ENCODE peak calls at places on chromosomes 16 and 17, in eight cellular contexts. M is CD8-positive, alpha-beta T cell; K is Calu3; W is kidney epithelial cell; L is uterus; U is ovary; Q is epithelial cell of proximal tubule; O is fibroblast of lung. V is an unnamed sample.

GRCh38 chr16:64416232-64417010 is 705.4 kb downstream of the CDH11 start:
- DNase-seq in W (no peak), U (no peak), Q (no peak), O (peak; percentile 52), L (no peak), K (no peak), M (no peak), V (peak; percentile 52)

GRCh38 chr17:19716108-19717030 is at the start of gene SLC47A2:
- DNase-seq in K (no peak), Q (no peak), L (no peak), W (peak; percentile 35), O (no peak), U (no peak), M (no peak), V (no peak)

GRCh38 chr17:45242015-45242414 is 19.9 kb downstream of the SPATA32 start:
- DNase-seq in W (no peak), Q (no peak), U (no peak), K (no peak), L (no peak), M (no peak), O (no peak), V (no peak)

GRCh38 chr17:28968269-28968913 is 17.1 kb upstream of the PHF12 start:
- DNase-seq in O (no peak), M (no peak), K (no peak), W (no peak), L (no peak), Q (no peak), U (no peak), V (peak; percentile 35)

GRCh38 chr17:64126918-64127317 is 3.0 kb downstream of the ERN1 start:
- DNase-seq in L (no peak), Q (no peak), W (no peak), M (no peak), K (no peak), O (no peak), U (no peak), V (no peak)

GRCh38 chr16:4615389-4616046 is 830 bp upstream of the UBALD1 start:
- DNase-seq in U (peak; percentile 55), Q (no peak), O (no peak), M (peak; percentile 15), K (no peak), L (peak; percentile 61), W (no peak), V (no peak)

GRCh38 chr17:54870671-54871175 is 29.9 kb upstream of the TOM1L1 start:
- DNase-seq in L (no peak), K (no peak), Q (no peak), M (no peak), O (no peak), W (no peak), U (no peak), V (no peak)

GRCh38 chr17:372157-373152 is 19.8 kb upstream of the RPH3AL start:
- DNase-seq in O (no peak), U (no peak), K (no peak), W (no peak), M (no peak), Q (no peak), L (no peak), V (no peak)

GRCh38 chr17:10698116-10698818 is 873 bp downstream of the ADPRM start:
- DNase-seq in W (no peak), Q (no peak), L (no peak), U (no peak), O (peak; percentile 29), K (no peak), M (no peak), V (peak; percentile 24)

GRCh38 chr16:67104061-67104460 is 5.7 kb upstream of the PHAF1 start:
- DNase-seq in L (no peak), Q (no peak), M (no peak), W (no peak), O (peak; percentile 43), K (peak; percentile 39), U (no peak), V (peak; percentile 43)

GRCh38 chr16:29748077-29748759 is 2.4 kb upstream of the C16orf54 start:
- DNase-seq in L (no peak), O (no peak), Q (no peak), U (no peak), M (no peak), W (no peak), K (no peak), V (no peak)

GRCh38 chr17:31225831-31226230 is 71.2 kb downstream of the OMG start:
- DNase-seq in Q (no peak), O (no peak), L (no peak), W (no peak), K (no peak), U (no peak), M (no peak), V (no peak)

GRCh38 chr16:11205754-11206459 is 50.1 kb downstream of the SOCS1 start:
- DNase-seq in U (no peak), K (peak; percentile 77), O (peak; percentile 41), Q (no peak), W (no peak), L (no peak), M (no peak), V (peak; percentile 91)

GRCh38 chr17:38547439-38547838 is 58.3 kb downstream of the SRCIN1 start:
- DNase-seq in K (no peak), O (no peak), L (no peak), M (no peak), U (no peak), Q (no peak), W (no peak), V (no peak)

GRCh38 chr17:39863244-39863917 is 731 bp downstream of the IKZF3 start:
- DNase-seq in O (no peak), Q (no peak), K (peak; percentile 45), W (no peak), M (no peak), U (no peak), L (no peak), V (no peak)

GRCh38 chr17:39861235-39861634 is 2.9 kb downstream of the IKZF3 start:
- DNase-seq in O (no peak), L (no peak), K (peak; percentile 68), Q (no peak), U (no peak), M (no peak), W (no peak), V (no peak)

GRCh38 chr17:39867084-39867890 is 715 bp upstream of the ZPBP2 start:
- DNase-seq in M (no peak), O (no peak), U (no peak), Q (no peak), K (peak; percentile 73), L (no peak), W (no peak), V (no peak)

GRCh38 chr17:39866013-39866730 is 1.8 kb upstream of the ZPBP2 start:
- DNase-seq in M (no peak), L (no peak), Q (no peak), W (no peak), U (no peak), O (no peak), K (peak; percentile 61), V (no peak)

GRCh38 chr17:39863918-39864746 is at the start of gene IKZF3:
- DNase-seq in L (no peak), O (peak; percentile 5), M (peak; percentile 75), W (peak; percentile 18), K (peak; percentile 100), Q (no peak), U (no peak), V (peak; percentile 33)
- TF ChIP-seq CTCF in L (no peak), O (no peak), M (peak; percentile 49), W (no peak), K (no peak), Q (peak; percentile 41), U (no peak), V (no peak)

DNA sequence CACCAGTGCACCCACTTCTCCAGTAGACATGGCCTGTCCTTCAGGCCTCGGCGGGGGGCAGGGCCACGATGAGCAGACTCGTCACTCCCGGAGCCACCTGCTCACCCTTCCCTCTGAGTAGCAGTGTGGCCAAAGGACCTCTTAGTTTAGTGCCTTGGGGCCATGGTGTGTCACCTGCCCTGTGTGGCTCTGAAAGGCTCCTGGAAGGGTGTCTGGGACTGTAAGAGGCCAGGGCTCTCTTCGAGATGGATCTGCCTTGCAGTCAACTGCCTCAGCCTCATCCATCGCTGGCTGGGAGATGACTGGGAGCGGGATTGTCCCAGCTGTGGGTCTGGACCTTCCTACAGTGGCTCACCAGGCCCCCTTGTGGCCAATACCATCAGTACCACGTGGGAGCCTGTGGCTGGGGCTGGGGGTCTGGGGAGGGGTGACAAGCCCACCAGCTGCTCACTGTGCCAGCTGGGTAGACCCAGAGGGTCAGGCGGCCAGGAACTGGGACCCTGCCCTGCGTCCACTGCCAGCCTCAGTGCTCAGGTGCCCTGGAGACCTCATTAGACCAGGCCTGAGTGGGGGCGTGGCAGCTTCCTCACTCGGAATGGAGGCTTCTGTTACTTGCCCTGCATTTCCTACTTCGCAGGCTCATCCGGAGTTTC is 133.4 kb downstream of the OR1D5 start:
- DNase-seq in K (peak; percentile 52), Q (no peak), M (peak; percentile 15), O (peak; percentile 38), U (no peak), W (no peak), L (no peak), V (peak; percentile 39)
- TF ChIP-seq CTCF in K (peak; percentile 86), Q (peak; percentile 77), M (peak; percentile 48), O (peak; percentile 65), U (no peak), W (peak; percentile 67), L (peak; percentile 24), V (peak; percentile 64)

GRCh38 chr17:17888371-17888770 is 51.6 kb upstream of the SREBF1 start:
- DNase-seq in Q (no peak), M (no peak), U (no peak), K (no peak), W (no peak), L (no peak), O (no peak), V (no peak)

GRCh38 chr17:17887752-17888304 is 51.0 kb upstream of the SREBF1 start:
- DNase-seq in O (no peak), W (no peak), U (no peak), K (no peak), L (no peak), Q (no peak), M (no peak), V (no peak)

GRCh38 chr17:17889922-17890321 is 53.1 kb upstream of the SREBF1 start:
- DNase-seq in Q (no peak), K (no peak), M (no peak), U (no peak), L (no peak), O (no peak), W (no peak), V (no peak)

GRCh38 chr17:17886747-17887146 is 50.0 kb upstream of the SREBF1 start:
- DNase-seq in W (no peak), O (no peak), L (peak; percentile 41), K (no peak), U (no peak), M (no peak), Q (no peak), V (no peak)

GRCh38 chr17:17888821-17889220 is 52.0 kb upstream of the SREBF1 start:
- DNase-seq in L (no peak), Q (no peak), W (no peak), O (no peak), U (no peak), M (no peak), K (no peak), V (no peak)
- TF ChIP-seq CTCF in L (no peak), Q (no peak), W (no peak), O (peak; percentile 33), U (no peak), M (no peak), K (no peak), V (no peak)

DNA sequence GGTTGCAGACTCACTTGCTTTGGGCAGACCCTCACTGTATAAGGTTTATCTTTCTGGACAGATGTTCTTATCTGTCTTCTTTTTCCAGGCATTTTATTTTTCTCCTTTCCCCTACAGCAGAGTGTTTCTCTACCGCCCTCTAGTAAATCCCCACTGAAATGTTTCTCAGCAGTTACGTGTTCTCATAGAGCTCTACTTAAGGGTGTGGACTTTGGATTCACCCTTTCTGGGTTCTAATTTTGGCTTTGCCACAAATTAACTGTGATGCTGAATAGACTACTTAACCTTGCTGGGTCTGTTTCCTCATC is 2.0 kb downstream of the ADAT1 start:
- DNase-seq in O (peak; percentile 60), W (peak; percentile 12), Q (no peak), L (no peak), U (no peak), M (no peak), K (no peak), V (peak; percentile 63)
- TF ChIP-seq CTCF in O (peak; percentile 64), W (peak; percentile 46), Q (peak; percentile 61), L (no peak), U (no peak), M (peak; percentile 38), K (no peak), V (peak; percentile 74)